ENCODE peak calls at places on chromosomes 13 and 19, in nine cellular contexts. Y, F, V, T, H, S, M, X and W are unnamed samples.
A peak's percentile ranks its signal among the peaks of the same experiment; 100 is the strongest.

GRCh38 chr13:111159362-111160320 is 44.5 kb downstream of the ARHGEF7 start:
- DNase-seq in Y (no peak), F (no peak), V (no peak), T (no peak), H (no peak), S (no peak), M (no peak), X (no peak), W (no peak)

GRCh38 chr13:29428310-29428991 is 167.0 kb downstream of the SLC7A1 start:
- DNase-seq in Y (no peak), F (no peak), V (no peak), T (peak; percentile 71), H (no peak), S (no peak), M (no peak), X (peak; percentile 25), W (no peak)

GRCh38 chr19:40256511-40256910 is 28.6 kb downstream of the AKT2 start:
- DNase-seq in Y (no peak), F (no peak), V (no peak), T (no peak), H (no peak), S (no peak), M (no peak), X (no peak), W (no peak)

GRCh38 chr19:19224852-19225494 is 13.2 kb downstream of the NCAN start:
- DNase-seq in Y (peak; percentile 96), F (peak; percentile 82), V (no peak), T (peak; percentile 91), H (no peak), S (no peak), M (peak; percentile 76), X (peak; percentile 27), W (no peak)

GRCh38 chr19:2944403-2944774 is 382 bp downstream of the ZNF77 start:
- DNase-seq in Y (no peak), F (no peak), V (no peak), T (no peak), H (no peak), S (no peak), M (no peak), X (no peak), W (no peak)

GRCh38 chr19:10271543-10272086 is 695 bp downstream of the ICAM1 start:
- DNase-seq in Y (peak; percentile 43), F (peak; percentile 43), V (no peak), T (no peak), H (no peak), S (no peak), M (peak; percentile 45), X (no peak), W (no peak)

GRCh38 chr19:30255783-30256509 is 116.2 kb upstream of the ZNF536 start:
- DNase-seq in Y (no peak), F (no peak), V (no peak), T (no peak), H (no peak), S (no peak), M (no peak), X (no peak), W (no peak)

GRCh38 chr19:43957891-43958290 is 6.9 kb downstream of the ZNF221 start:
- DNase-seq in Y (no peak), F (no peak), V (no peak), T (no peak), H (no peak), S (no peak), M (no peak), X (no peak), W (no peak)

GRCh38 chr13:77028202-77028601 is 1.2 kb upstream of the FBXL3 start:
- DNase-seq in Y (no peak), F (no peak), V (no peak), T (no peak), H (no peak), S (no peak), M (peak; percentile 53), X (peak; percentile 25), W (no peak)

GRCh38 chr13:42028113-42028799 is 20.2 kb upstream of the DGKH start:
- DNase-seq in Y (no peak), F (peak; percentile 70), V (no peak), T (no peak), H (no peak), S (no peak), M (no peak), X (no peak), W (no peak)

GRCh38 chr19:30540671-30541210 is 168.6 kb downstream of the ZNF536 start:
- DNase-seq in Y (no peak), F (no peak), V (no peak), T (no peak), H (no peak), S (no peak), M (no peak), X (no peak), W (no peak)

GRCh38 chr13:44853641-44854040 is 135.6 kb downstream of the NUFIP1 start:
- DNase-seq in Y (no peak), F (peak; percentile 69), V (no peak), T (no peak), H (no peak), S (no peak), M (peak; percentile 62), X (no peak), W (no peak)

GRCh38 chr19:7680606-7681335 is at the start of gene TRAPPC5:
- DNase-seq in Y (peak; percentile 95), F (peak; percentile 89), V (peak; percentile 70), T (peak; percentile 93), H (no peak), S (peak; percentile 87), M (peak; percentile 90), X (peak; percentile 81), W (peak; percentile 89)

GRCh38 chr19:7681336-7682174 is 922 bp downstream of the TRAPPC5 start:
- DNase-seq in Y (peak; percentile 65), F (peak; percentile 82), V (peak; percentile 42), T (peak; percentile 82), H (peak; percentile 95), S (peak; percentile 92), M (peak; percentile 92), X (peak; percentile 50), W (peak; percentile 87)

GRCh38 chr19:7679771-7680605 is 645 bp upstream of the TRAPPC5 start:
- DNase-seq in Y (no peak), F (no peak), V (no peak), T (no peak), H (no peak), S (no peak), M (no peak), X (no peak), W (no peak)

GRCh38 chr19:7679017-7679720 is 1.5 kb upstream of the TRAPPC5 start:
- DNase-seq in Y (peak; percentile 26), F (peak; percentile 43), V (no peak), T (no peak), H (no peak), S (no peak), M (peak; percentile 58), X (no peak), W (no peak)

DNA sequence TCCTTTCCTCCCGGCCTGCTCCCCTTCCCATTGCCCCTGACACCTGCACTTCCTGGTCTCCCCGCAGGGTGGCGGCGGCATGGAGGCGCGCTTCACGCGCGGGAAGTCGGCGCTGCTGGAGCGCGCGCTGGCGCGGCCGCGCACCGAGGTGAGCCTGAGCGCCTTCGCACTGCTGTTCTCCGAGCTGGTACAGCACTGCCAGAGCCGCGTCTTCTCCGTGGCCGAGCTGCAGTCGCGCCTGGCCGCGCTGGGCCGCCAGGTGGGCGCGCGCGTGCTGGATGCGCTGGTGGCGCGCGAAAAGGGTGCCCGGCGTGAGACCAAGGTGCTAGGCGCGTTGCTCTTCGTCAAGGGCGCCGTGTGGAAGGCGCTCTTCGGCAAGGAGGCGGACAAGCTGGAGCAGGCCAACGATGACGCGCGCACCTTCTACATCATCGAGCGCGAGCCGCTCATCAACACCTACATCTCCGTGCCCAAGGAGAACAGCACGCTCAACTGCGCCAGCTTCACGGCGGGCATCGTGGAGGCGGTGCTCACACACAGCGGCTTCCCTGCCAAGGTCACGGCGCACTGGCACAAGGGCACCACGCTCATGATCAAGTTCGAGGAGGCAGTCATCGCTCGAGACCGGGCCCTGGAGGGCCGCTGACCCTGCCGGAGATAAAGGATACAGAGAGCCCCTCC is 1.7 kb downstream of the TRAPPC5 start:
- DNase-seq in Y (no peak), F (no peak), V (no peak), T (no peak), H (no peak), S (no peak), M (no peak), X (no peak), W (no peak)
- TF ChIP-seq EP300 in Y (no peak), F (no peak), V (no peak), T (no peak), H (no peak), S (no peak), M (no peak), X (no peak), W (no peak)

DNA sequence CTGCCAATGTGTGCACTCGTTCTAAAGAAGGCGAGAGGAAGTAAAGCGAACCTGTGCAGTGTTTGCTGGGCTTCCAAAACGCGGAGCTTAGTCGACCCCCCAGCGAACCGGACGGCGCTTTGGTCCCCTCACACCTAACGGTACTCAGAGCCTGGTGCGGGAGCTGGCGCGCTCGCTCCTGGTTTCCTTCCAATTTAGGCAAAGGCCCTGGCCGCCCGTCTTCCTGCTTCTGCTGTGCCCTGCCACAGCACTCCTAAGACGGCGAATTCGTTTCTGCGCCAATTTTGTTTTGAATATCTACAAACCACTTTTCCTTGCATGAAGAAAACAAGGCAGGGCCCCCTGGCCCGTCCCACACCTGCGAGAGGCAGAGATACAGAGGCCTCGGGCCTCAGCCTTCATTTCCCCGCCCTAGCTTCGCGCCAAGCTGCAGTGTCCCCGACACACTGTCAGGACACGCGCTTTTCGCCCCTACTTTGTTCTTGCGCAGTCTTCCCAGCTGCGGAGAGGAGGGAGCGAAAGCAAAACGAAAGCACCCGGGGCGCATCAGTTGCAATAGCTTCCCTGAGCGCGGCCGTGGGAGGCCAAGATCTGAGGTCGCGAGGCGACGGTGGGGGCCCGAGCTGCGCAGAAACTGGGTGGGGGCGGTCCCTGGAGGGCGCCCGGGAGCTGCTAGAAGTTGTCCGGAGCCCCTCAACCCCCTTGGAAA is 111.9 kb downstream of the KCNRG start:
- DNase-seq in Y (no peak), F (peak; percentile 65), V (peak; percentile 47), T (peak; percentile 71), H (no peak), S (peak; percentile 84), M (peak; percentile 68), X (peak; percentile 43), W (peak; percentile 88)
- H3K27me3 ChIP-seq in Y (no peaks in the 10 kb centered on the region), F (peaks cover 46% of the 10 kb centered on the region), V (no peaks in the 10 kb centered on the region), T (peaks cover 83% of the 10 kb centered on the region), H (peaks cover 49% of the 10 kb centered on the region), S (peaks cover 46% of the 10 kb centered on the region), M (no peaks in the 10 kb centered on the region), X (peaks cover 4% of the 10 kb centered on the region), W (peaks cover 57% of the 10 kb centered on the region)

DNA sequence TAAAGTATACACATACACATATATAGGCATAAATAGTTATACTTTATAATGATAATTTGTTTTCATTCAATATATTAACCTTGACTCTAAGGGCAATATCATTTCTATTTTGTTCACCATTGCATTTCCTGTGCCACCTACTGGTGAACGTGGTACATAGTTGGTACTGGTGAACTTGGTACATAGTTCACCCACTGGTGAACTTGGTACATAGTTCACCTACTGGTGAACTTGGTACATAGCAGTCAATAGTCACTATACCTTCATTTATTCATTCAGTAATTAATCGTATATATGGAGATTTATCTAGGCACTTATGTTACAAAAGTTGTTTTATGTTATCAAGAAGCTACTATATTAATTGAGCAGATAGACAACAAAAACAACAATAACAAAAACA is 172.6 kb upstream of the ATXN8OS start:
- DNase-seq in Y (peak; percentile 3), F (no peak), V (no peak), T (no peak), H (no peak), S (no peak), M (no peak), X (no peak), W (no peak)
- TF ChIP-seq CTCF in Y (no peak), F (no peak), V (no peak), T (no peak), H (no peak), S (no peak), M (no peak), X (no peak), W (no peak)

GRCh38 chr19:34432797-34433196 is 4.6 kb downstream of the UBA2 start:
- DNase-seq in Y (no peak), F (no peak), V (peak; percentile 43), T (no peak), H (no peak), S (no peak), M (no peak), X (peak; percentile 17), W (no peak)
- TF ChIP-seq EP300 in Y (no peak), F (peak; percentile 25), V (peak; percentile 86), T (no peak), H (peak; percentile 44), S (no peak), M (no peak), X (no peak), W (peak; percentile 2)